ENCODE peak calls at places on chromosomes 12 and 14, in four cellular contexts. U, X, P and D are unnamed samples. For H3K4me1, the result is how much of the 10 kb centered on the place peaks cover.

GRCh38 chr14:43503508-43503907 is 1003.6 kb downstream of the FSCB start:
- DNase-seq in X (no peak), U (no peak), P (peak), D (no peak)

GRCh38 chr14:96722751-96723150 is 74.4 kb upstream of the VRK1 start:
- DNase-seq in P (no peak), X (no peak), U (no peak), D (no peak)

GRCh38 chr14:77151918-77152588 is 10.5 kb upstream of the ZDHHC22 start:
- DNase-seq in U (no peak), X (no peak), P (peak), D (peak)

GRCh38 chr12:132066345-132066685 is 77.8 kb downstream of the DDX51 start:
- DNase-seq in U (no peak), X (no peak), P (no peak), D (peak)

GRCh38 chr12:5783274-5783920 is 161.7 kb downstream of the ANO2 start:
- DNase-seq in U (no peak), X (no peak), P (peak), D (no peak)

GRCh38 chr12:13005649-13006048 is 5.6 kb upstream of the HEBP1 start:
- DNase-seq in X (no peak), U (no peak), P (no peak), D (no peak)

GRCh38 chr14:77353469-77354141 is 23.3 kb downstream of the TMED8 start:
- DNase-seq in U (no peak), P (no peak), X (no peak), D (no peak)

GRCh38 chr14:51547260-51547659 is 104.5 kb upstream of the FRMD6 start:
- DNase-seq in U (no peak), X (no peak), P (peak), D (no peak)

GRCh38 chr14:96051642-96052540 is 12.7 kb downstream of the C14orf132 start:
- DNase-seq in U (no peak), P (no peak), X (no peak), D (no peak)

GRCh38 chr14:53458368-53458814 is 305.3 kb upstream of the DDHD1 start:
- DNase-seq in X (no peak), P (peak), U (no peak), D (no peak)

GRCh38 chr12:49198431-49199155 is 9.7 kb upstream of the TUBA1A start:
- DNase-seq in U (peak), X (peak), P (peak), D (no peak)

GRCh38 chr12:68998036-68998435 is 65.1 kb upstream of the CPM start:
- DNase-seq in P (no peak), U (no peak), X (no peak), D (no peak)

GRCh38 chr12:88153959-88154358 is 11.9 kb downstream of the TMTC3 start:
- DNase-seq in P (peak), X (no peak), U (no peak), D (no peak)

GRCh38 chr12:100154472-100155247 is 12.0 kb upstream of the BLTP3B start:
- DNase-seq in X (peak), P (peak), U (peak), D (peak)

GRCh38 chr12:7113389-7113871 is 4.4 kb upstream of the C1RL start:
- DNase-seq in U (no peak), X (no peak), P (peak), D (peak)

GRCh38 chr12:104215638-104216297 is at the start of gene TXNRD1:
- DNase-seq in P (peak), U (peak), X (peak), D (peak)

GRCh38 chr12:5088586-5089264 is 45.0 kb downstream of the KCNA5 start:
- DNase-seq in U (no peak), P (peak), X (no peak), D (no peak)

GRCh38 chr14:53338192-53338591 is 185.1 kb upstream of the DDHD1 start:
- DNase-seq in U (no peak), X (no peak), P (peak), D (no peak)

GRCh38 chr12:31362115-31362758 is 36.3 kb upstream of the SINHCAF start:
- DNase-seq in X (no peak), P (no peak), U (no peak), D (no peak)

GRCh38 chr12:120438495-120439198 is 734 bp downstream of the COX6A1 start:
- DNase-seq in X (no peak), P (peak), U (no peak), D (no peak)

GRCh38 chr14:22653012-22653621 is 9.0 kb upstream of the OR6J1 start:
- DNase-seq in X (peak), P (peak), U (peak), D (peak)

GRCh38 chr14:50451854-50452253 is 55.2 kb upstream of the CDKL1 start:
- DNase-seq in P (no peak), X (no peak), U (no peak), D (no peak)

GRCh38 chr12:80472912-80473500 is 29.0 kb downstream of the PTPRQ start:
- DNase-seq in X (no peak), P (peak), U (no peak), D (no peak)

GRCh38 chr14:29274890-29275651 is 508.5 kb downstream of the FOXG1 start:
- DNase-seq in P (no peak), U (no peak), X (no peak), D (no peak)

GRCh38 chr14:34258318-34258717 is 203.7 kb downstream of the SPTSSA start:
- DNase-seq in P (peak), X (no peak), U (no peak), D (no peak)

GRCh38 chr12:92462049-92462448 is 240.7 kb upstream of the PLEKHG7 start:
- DNase-seq in P (no peak), U (no peak), X (no peak), D (peak)

GRCh38 chr14:96938946-96939345 is 141.8 kb downstream of the VRK1 start:
- DNase-seq in X (no peak), U (no peak), P (peak), D (no peak)

GRCh38 chr14:59229653-59230406 is 41.4 kb downstream of the DAAM1 start:
- DNase-seq in X (no peak), U (peak), P (no peak), D (peak)

GRCh38 chr12:109764776-109765492 is 51.3 kb downstream of the FAM222A start:
- DNase-seq in U (no peak), X (no peak), P (no peak), D (no peak)

DNA sequence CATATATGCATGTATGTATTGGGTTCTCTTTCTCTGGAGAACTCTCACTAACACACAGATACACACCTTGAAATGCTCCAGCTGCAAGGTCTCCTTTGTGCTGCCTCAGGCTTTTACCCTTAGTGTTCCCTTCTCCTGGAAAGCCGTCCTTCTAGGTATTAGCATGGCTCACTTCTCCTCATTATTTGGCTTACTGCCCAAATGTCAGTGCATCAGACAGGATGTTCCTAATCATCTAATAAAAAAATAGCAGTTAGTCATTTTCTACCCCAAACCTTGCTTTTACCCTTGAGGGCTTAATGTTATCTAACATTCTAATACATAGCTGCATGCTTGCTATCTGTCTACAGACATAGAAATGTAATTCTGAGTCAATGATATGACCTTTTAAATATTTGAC is 109.0 kb upstream of the SLC16A7 start:
- DNase-seq in U (no peak), X (no peak), P (peak), D (no peak)
- H3K4me3 ChIP-seq in U (no peak), X (no peak), P (no peak), D (no peak)

GRCh38 chr14:61516957-61517356 is 178.4 kb upstream of the HIF1A start:
- DNase-seq in U (no peak), X (no peak), P (peak), D (no peak)

GRCh38 chr14:61516125-61516740 is 179.1 kb upstream of the HIF1A start:
- DNase-seq in U (no peak), X (no peak), P (peak), D (no peak)

GRCh38 chr14:61514006-61514830 is 181.1 kb upstream of the HIF1A start:
- DNase-seq in U (peak), P (no peak), X (no peak), D (no peak)

GRCh38 chr14:61514927-61515326 is 180.4 kb upstream of the HIF1A start:
- DNase-seq in U (no peak), P (no peak), X (no peak), D (no peak)

GRCh38 chr14:61515436-61516124 is 179.7 kb upstream of the HIF1A start:
- DNase-seq in X (no peak), P (no peak), U (no peak), D (no peak)
- H3K4me1 ChIP-seq in X (half or more), P (half or more), U (half or more), D (half or more)

DNA sequence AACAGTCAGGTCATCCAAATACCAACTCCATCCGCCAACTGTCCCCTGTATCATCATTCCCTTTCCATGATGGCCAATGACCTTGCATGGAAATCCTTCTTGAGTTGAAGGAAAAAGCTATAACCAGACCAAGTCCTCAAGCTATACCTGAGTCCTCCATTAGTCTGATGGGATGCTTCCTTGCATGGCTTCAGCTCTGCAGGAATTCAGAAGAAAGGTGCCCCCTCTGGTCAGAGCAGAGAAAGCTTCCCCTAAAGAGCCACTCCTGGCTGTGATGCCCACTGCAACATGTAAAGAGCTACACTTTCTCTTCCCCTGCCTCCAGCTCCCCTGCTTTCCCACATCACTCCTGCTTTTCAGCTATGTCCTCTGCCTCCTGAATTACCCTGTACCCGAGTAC is 43.1 kb upstream of the FKBP4 start:
- DNase-seq in U (no peak), P (no peak), X (no peak), D (no peak)
- H3K4me3 ChIP-seq in U (no peak), P (no peak), X (no peak), D (no peak)

GRCh38 chr12:108568653-108569154 is 6.3 kb downstream of the ISCU start:
- DNase-seq in P (no peak), X (no peak), U (no peak), D (peak)
- H3K4me1 ChIP-seq in P (under half), X (half or more), U (under half), D (half or more)

DNA sequence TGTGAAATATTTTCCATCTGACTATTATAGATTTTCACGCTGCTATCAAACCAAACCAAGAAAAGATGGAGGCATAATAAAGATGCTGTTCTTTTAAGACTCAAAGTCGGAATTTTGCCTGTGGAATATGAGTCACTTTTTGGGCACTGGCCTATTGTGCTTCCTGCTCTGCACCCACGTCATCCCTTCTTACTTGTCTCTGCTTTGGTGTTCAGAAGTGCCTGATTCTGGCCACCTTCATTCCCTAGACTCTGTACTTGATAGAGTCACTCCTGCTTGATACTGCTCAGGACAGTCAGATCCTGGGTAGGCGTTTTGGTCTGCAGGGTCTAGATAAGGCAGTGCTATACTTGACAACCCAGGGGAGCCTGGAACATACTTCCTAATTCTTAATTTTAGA is 1.9 kb downstream of the LRRK2 start:
- DNase-seq in X (no peak), U (peak), P (peak), D (no peak)
- H3K4me3 ChIP-seq in X (peak), U (peak), P (peak), D (no peak)

GRCh38 chr12:124509300-124509675 is 58.1 kb downstream of the NCOR2 start:
- DNase-seq in X (no peak), P (no peak), U (no peak), D (no peak)
- H3K4me1 ChIP-seq in X (half or more), P (under half), U (half or more), D (under half)